ENCODE peak calls at places on chromosomes 16 and 17, in ten cellular contexts. V is GM12878; H is endodermal cell; L is SK-N-SH; W is psoas muscle; M is lung; E is neural progenitor cell; N is heart left ventricle; B is Panc1; J is CD8-positive, alpha-beta T cell. U is an unnamed sample. For H3K27me3, the result is how much of the 10 kb centered on the place peaks cover.

GRCh38 chr17:80851277-80851925 is 140.2 kb upstream of the CHMP6 start:
- DNase-seq in M (no peak), N (peak), V (no peak), L (no peak), W (peak), B (no peak), J (no peak), H (no peak), E (no peak), U (no peak)

GRCh38 chr17:43442711-43443110 is 41.1 kb upstream of the DHX8 start:
- DNase-seq in L (no peak), E (no peak), N (no peak), J (no peak), W (no peak), B (no peak), M (no peak), H (no peak), V (no peak), U (no peak)

GRCh38 chr17:8397636-8398035 is at the start of gene RNF222:
- DNase-seq in E (no peak), W (no peak), V (no peak), B (no peak), N (no peak), L (no peak), J (no peak), M (no peak), H (no peak), U (no peak)

GRCh38 chr16:2691491-2692248 is 9.3 kb downstream of the KCTD5 start:
- DNase-seq in N (peak), L (peak), B (no peak), V (no peak), E (no peak), H (no peak), M (no peak), W (peak), J (no peak), U (no peak)

GRCh38 chr17:82170412-82170961 is 42.2 kb downstream of the CCDC57 start:
- DNase-seq in E (no peak), M (no peak), H (peak), B (no peak), L (no peak), V (no peak), W (no peak), N (peak), J (no peak), U (no peak)

GRCh38 chr17:18267927-18268711 is 7.7 kb downstream of the MIEF2 start:
- DNase-seq in M (no peak), H (peak), J (no peak), L (no peak), B (no peak), W (no peak), N (no peak), E (peak), V (no peak), U (no peak)

GRCh38 chr17:81976332-81977210 is 858 bp upstream of the ASPSCR1 start:
- DNase-seq in H (peak), B (no peak), J (no peak), M (peak), N (no peak), V (no peak), W (peak), E (peak), L (no peak), U (no peak)

GRCh38 chr16:73778872-73779271 is 517.7 kb upstream of the PSMD7 start:
- DNase-seq in M (no peak), L (no peak), N (no peak), W (no peak), J (no peak), E (no peak), B (no peak), V (no peak), H (no peak), U (no peak)

GRCh38 chr17:50627782-50628601 is 6.7 kb upstream of the ABCC3 start:
- DNase-seq in J (no peak), L (peak), B (no peak), N (no peak), H (peak), V (no peak), M (no peak), E (peak), W (no peak), U (no peak)
- TF ChIP-seq CTCF in J (no peak), L (no peak), B (no peak), N (no peak), H (peak), V (no peak), M (no peak), E (no peak), W (no peak), U (no peak)

DNA sequence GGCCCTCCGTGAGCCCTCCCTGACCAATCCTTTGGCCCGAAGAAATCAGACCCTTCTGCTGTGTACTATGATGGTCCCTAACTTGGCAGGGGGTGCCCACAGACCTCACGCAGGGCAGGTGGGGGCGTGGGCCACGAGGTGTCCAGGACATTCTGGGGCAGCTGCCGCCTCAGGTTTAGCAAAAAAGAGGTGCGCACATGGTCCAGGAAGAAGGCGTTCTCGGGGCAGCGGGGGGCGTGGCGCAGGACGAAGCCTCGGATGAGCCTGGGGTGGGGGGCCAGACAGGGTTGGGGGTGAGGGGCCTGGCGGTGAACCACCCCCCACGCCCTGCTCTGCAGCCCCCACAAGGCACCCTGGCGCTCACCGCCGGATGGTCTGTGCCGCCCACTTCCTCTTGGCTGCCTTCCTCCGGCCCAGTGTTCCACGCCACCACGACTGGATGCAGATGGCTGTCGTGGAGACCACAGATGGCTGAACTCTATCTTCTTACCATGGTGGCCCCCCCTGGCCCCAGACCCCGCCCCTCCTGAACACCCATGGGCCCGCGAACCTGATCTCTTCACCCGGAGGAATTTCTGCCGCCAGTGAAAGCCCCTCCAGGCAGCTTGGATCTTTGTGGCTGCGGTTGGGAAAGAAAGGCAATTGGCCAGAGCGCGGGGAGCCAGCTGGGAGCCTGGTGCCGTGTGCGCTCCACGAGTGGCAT is 14.2 kb upstream of the CRK start:
- DNase-seq in M (no peak), N (no peak), H (no peak), J (no peak), B (no peak), W (no peak), L (no peak), E (no peak), V (no peak), U (no peak)
- H3K4me3 ChIP-seq in M (no peak), N (no peak), H (no peak), J (no peak), B (no peak), W (no peak), L (no peak), E (no peak), V (no peak), U (no peak)

DNA sequence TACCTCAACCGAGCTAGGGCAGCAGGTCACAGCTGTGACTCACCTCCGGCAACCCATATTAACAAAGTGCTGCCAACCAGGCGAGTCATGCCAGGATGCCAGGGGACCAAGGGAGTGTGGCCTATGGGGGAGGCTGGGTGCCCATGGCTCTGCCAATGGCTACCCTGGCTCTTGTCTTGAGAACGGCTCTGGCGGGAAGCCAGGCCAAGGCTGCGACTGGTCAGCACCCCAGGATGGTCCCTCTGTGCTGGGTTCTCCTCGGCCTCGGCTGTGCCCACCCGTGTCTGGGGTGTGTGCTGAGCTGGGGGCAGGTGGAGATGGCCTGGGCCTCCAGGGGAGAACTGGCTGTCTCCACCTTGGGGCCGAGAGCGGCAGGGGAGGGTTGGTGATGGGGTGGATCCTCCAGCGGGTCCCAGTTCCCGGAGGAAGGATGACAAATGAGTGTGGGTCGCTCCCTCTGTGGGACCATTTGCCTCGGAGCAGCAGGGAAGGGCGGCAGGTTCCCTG is 75.9 kb downstream of the MRC2 start:
- DNase-seq in M (no peak), W (peak), J (no peak), B (no peak), H (no peak), N (peak), V (no peak), L (no peak), E (no peak), U (peak)
- H3K27me3 ChIP-seq in M (under half), W (under half), J (under half), B (under half), H (under half), N (under half), V (under half), L (under half), E (under half), U (under half)

GRCh38 chr16:19308392-19308791 is 22.9 kb downstream of the CLEC19A start:
- DNase-seq in J (no peak), H (no peak), E (no peak), W (no peak), V (no peak), N (no peak), L (no peak), M (no peak), B (no peak), U (no peak)

GRCh38 chr16:19307587-19308241 is 22.2 kb downstream of the CLEC19A start:
- DNase-seq in V (no peak), B (no peak), N (no peak), L (no peak), W (no peak), E (peak), M (no peak), H (peak), J (no peak), U (no peak)

GRCh38 chr16:19304670-19305240 is 19.2 kb downstream of the CLEC19A start:
- DNase-seq in L (no peak), E (peak), H (peak), W (no peak), M (no peak), V (no peak), B (no peak), N (no peak), J (no peak), U (no peak)

GRCh38 chr16:19309178-19309577 is 23.6 kb downstream of the CLEC19A start:
- DNase-seq in H (no peak), J (no peak), B (no peak), L (no peak), M (no peak), E (no peak), V (no peak), N (no peak), W (no peak), U (no peak)

GRCh38 chr16:19305443-19305842 is 19.9 kb downstream of the CLEC19A start:
- DNase-seq in B (no peak), V (no peak), M (no peak), L (no peak), N (no peak), E (no peak), W (no peak), H (no peak), J (no peak), U (no peak)
- TF ChIP-seq CTCF in B (no peak), V (no peak), M (no peak), L (no peak), N (no peak), E (no peak), W (no peak), H (no peak), J (no peak), U (no peak)

GRCh38 chr17:42436401-42436800 is 13.3 kb upstream of the CAVIN1 start:
- DNase-seq in W (no peak), H (peak), E (no peak), N (no peak), B (no peak), L (no peak), M (no peak), V (no peak), J (no peak), U (no peak)
- H3K4me3 ChIP-seq in W (no peak), H (no peak), E (no peak), N (no peak), B (no peak), L (no peak), M (no peak), V (no peak), J (no peak), U (no peak)

GRCh38 chr17:36690190-36690589 is 88.8 kb downstream of the MRM1 start:
- DNase-seq in E (no peak), M (no peak), V (no peak), W (no peak), H (no peak), J (no peak), N (no peak), L (no peak), B (no peak), U (no peak)
- H3K27me3 ChIP-seq in E (under half), M (under half), V (under half), W (under half), H (under half), J (under half), N (under half), L (under half), B (under half), U (half or more)

GRCh38 chr16:81900014-81900413 is 111.3 kb downstream of the SDR42E1 start:
- DNase-seq in H (no peak), B (no peak), M (no peak), V (no peak), L (no peak), J (no peak), W (no peak), E (no peak), N (no peak), U (no peak)
- TF ChIP-seq CTCF in H (peak), B (no peak), M (no peak), V (no peak), L (no peak), J (no peak), W (no peak), E (no peak), N (no peak), U (no peak)

DNA sequence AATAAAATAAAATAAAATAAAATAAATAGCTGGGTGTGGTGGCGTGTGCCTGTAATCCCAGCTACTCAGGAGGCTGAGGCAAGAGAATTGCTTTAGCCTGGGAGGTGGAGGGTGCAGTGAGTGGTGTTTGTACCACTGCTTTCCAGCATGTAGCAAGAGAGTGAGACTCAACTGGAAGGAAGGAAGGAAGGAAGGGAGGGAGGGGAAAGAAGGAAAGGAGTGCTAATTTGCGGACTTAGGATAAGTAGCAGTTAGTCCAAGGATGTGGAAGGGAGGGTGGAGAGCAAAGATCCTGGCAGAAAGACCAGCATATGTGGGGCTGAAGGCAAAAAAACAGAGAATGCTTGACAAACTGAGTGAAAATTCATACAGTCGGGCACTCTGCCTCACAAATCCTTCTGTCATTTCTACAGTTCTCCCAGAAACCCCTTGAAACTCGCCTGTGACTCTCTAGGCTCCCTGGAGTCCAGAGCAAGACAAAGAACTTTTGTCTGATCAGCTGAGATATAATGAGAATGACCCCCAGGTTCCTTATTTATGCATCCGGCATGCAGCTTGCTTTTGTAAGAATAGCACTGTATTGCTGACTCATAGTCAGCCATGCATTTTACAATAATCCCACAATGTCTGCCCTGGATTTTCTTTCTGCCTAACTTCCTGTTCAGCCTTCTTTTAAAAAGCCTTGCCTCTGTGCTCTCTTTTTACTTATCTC is 31.5 kb downstream of the CDK5RAP3 start:
- DNase-seq in N (no peak), J (no peak), W (no peak), L (no peak), B (no peak), V (peak), E (peak), H (no peak), M (no peak), U (peak)
- H3K4me3 ChIP-seq in N (no peak), J (no peak), W (no peak), L (no peak), B (no peak), V (no peak), E (peak), H (no peak), M (no peak), U (no peak)

U was measured in kidney epithelial cell.